ENCODE peak calls at places on chromosome 5, in four cellular contexts. One of them, this sample, is unnamed.

GRCh38 chr5:158802941-158803341 is 296.8 kb downstream of the EBF1 start:
- DNase-seq in lower lobe of right lung: no peak
- DNase-seq in PC-9: no peak
- DNase-seq in neural crest cell: no peak
- DNase-seq in this sample: no peak

GRCh38 chr5:32642276-32643002 is 57.1 kb downstream of the SUB1 start:
- DNase-seq in PC-9: peak
- DNase-seq in neural crest cell: no peak
- DNase-seq in lower lobe of right lung: no peak
- DNase-seq in this sample: no peak

GRCh38 chr5:89342106-89342876 is 459.3 kb upstream of the MEF2C start:
- DNase-seq in neural crest cell: no peak
- DNase-seq in lower lobe of right lung: no peak
- DNase-seq in PC-9: no peak
- DNase-seq in this sample: no peak

GRCh38 chr5:35838370-35839042 is 18.2 kb upstream of the IL7R start:
- DNase-seq in lower lobe of right lung: no peak
- DNase-seq in neural crest cell: no peak
- DNase-seq in PC-9: no peak
- DNase-seq in this sample: no peak

GRCh38 chr5:83740741-83741140 is 20.1 kb upstream of the HAPLN1 start:
- DNase-seq in lower lobe of right lung: no peak
- DNase-seq in PC-9: no peak
- DNase-seq in neural crest cell: no peak
- DNase-seq in this sample: no peak

GRCh38 chr5:38872826-38873225 is 27.0 kb downstream of the OSMR start:
- DNase-seq in neural crest cell: no peak
- DNase-seq in lower lobe of right lung: no peak
- DNase-seq in PC-9: no peak
- DNase-seq in this sample: no peak

GRCh38 chr5:103808464-103809106 is 246.0 kb upstream of the NUDT12 start:
- DNase-seq in PC-9: no peak
- DNase-seq in lower lobe of right lung: no peak
- DNase-seq in neural crest cell: peak
- DNase-seq in this sample: no peak

GRCh38 chr5:158819840-158820620 is 279.7 kb downstream of the EBF1 start:
- DNase-seq in lower lobe of right lung: no peak
- DNase-seq in PC-9: no peak
- DNase-seq in neural crest cell: no peak
- DNase-seq in this sample: no peak

GRCh38 chr5:115192098-115192497 is 22.4 kb upstream of the TRIM36 start:
- DNase-seq in neural crest cell: no peak
- DNase-seq in lower lobe of right lung: no peak
- DNase-seq in PC-9: no peak
- DNase-seq in this sample: no peak

GRCh38 chr5:119420173-119420572 is 32.1 kb upstream of the HSD17B4 start:
- DNase-seq in PC-9: peak
- DNase-seq in neural crest cell: no peak
- DNase-seq in lower lobe of right lung: no peak
- DNase-seq in this sample: no peak

GRCh38 chr5:9605041-9605440 is 25.1 kb downstream of the TAS2R1 start:
- DNase-seq in PC-9: no peak
- DNase-seq in lower lobe of right lung: no peak
- DNase-seq in neural crest cell: no peak
- DNase-seq in this sample: no peak

GRCh38 chr5:123518111-123518510 is 6.1 kb downstream of the CSNK1G3 start:
- DNase-seq in lower lobe of right lung: no peak
- DNase-seq in neural crest cell: no peak
- DNase-seq in PC-9: no peak
- DNase-seq in this sample: no peak

GRCh38 chr5:2125163-2125900 is 242.6 kb upstream of the IRX4 start:
- DNase-seq in neural crest cell: no peak
- DNase-seq in PC-9: no peak
- DNase-seq in lower lobe of right lung: no peak
- DNase-seq in this sample: no peak

GRCh38 chr5:132487095-132487428 is 3.5 kb downstream of the IRF1 start:
- DNase-seq in lower lobe of right lung: no peak
- DNase-seq in neural crest cell: no peak
- DNase-seq in PC-9: no peak
- DNase-seq in this sample: no peak

GRCh38 chr5:110884005-110884404 is 145.2 kb downstream of the SLC25A46 start:
- DNase-seq in PC-9: no peak
- DNase-seq in neural crest cell: no peak
- DNase-seq in lower lobe of right lung: no peak
- DNase-seq in this sample: no peak

GRCh38 chr5:66174338-66174737 is 30.2 kb downstream of the SREK1 start:
- DNase-seq in PC-9: no peak
- DNase-seq in lower lobe of right lung: no peak
- DNase-seq in neural crest cell: no peak
- DNase-seq in this sample: no peak

GRCh38 chr5:78360674-78361225 is 333 bp downstream of the SCAMP1 start:
- DNase-seq in lower lobe of right lung: peak
- DNase-seq in neural crest cell: peak
- DNase-seq in PC-9: no peak
- DNase-seq in this sample: peak

GRCh38 chr5:14366763-14367162 is 214.8 kb upstream of the OTULINL start:
- DNase-seq in PC-9: no peak
- DNase-seq in neural crest cell: no peak
- DNase-seq in lower lobe of right lung: no peak
- DNase-seq in this sample: no peak

GRCh38 chr5:14365831-14366435 is 215.7 kb upstream of the OTULINL start:
- DNase-seq in PC-9: no peak
- DNase-seq in lower lobe of right lung: no peak
- DNase-seq in neural crest cell: no peak
- DNase-seq in this sample: no peak

GRCh38 chr5:14364576-14365472 is 216.8 kb upstream of the OTULINL start:
- DNase-seq in PC-9: no peak
- DNase-seq in neural crest cell: no peak
- DNase-seq in lower lobe of right lung: no peak
- DNase-seq in this sample: no peak

GRCh38 chr5:14362511-14362910 is 219.1 kb upstream of the OTULINL start:
- DNase-seq in lower lobe of right lung: no peak
- DNase-seq in PC-9: no peak
- DNase-seq in neural crest cell: no peak
- DNase-seq in this sample: no peak

DNA sequence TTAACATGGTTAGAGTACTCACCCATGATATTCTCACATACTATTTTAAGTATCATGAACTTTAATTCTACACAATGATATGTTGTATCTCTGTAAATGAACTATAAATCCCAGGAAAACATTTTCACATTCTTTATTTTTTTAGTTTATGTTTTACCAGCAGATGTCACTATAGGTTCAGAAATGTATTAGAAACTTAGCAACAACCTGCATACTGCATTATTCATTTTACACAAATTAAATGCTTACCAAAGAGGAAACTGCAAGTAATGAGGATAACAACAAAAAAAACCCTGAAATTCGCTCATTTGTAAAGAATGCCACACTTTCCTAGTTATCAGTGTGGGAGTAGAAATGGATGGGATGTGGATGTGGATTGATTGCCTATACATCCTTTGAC is 217.5 kb upstream of the OTULINL start:
- DNase-seq in lower lobe of right lung: no peak
- DNase-seq in neural crest cell: no peak
- DNase-seq in PC-9: no peak
- DNase-seq in this sample: no peak
- TF ChIP-seq CTCF in lower lobe of right lung: no peak
- TF ChIP-seq CTCF in neural crest cell: no peak
- TF ChIP-seq CTCF in PC-9: no peak
- TF ChIP-seq CTCF in this sample: peak

DNA sequence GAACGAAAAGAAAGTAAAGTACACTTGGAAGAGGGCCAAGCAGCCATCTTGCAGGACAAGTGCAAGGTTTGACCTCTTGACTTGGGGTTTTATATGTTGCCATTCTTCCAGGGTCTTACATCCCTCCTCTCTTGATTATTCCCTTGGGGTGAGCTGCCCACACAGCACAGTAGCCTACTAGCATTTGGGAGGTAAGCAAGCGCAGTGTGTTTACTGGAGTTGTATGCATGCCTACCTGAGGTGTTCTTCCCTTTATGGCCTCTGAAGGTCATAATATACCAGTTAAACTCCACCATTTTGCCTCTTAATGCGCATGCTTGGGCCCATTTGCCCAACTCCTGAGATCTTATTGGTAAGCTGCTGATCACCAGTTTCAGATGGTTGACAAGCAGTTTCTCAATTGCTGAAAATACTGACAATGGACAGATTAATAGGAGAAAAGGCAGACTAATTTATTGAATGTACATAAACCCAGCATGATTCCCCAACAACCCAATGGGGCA is 173.8 kb upstream of the SLC30A5 start:
- DNase-seq in lower lobe of right lung: no peak
- DNase-seq in PC-9: no peak
- DNase-seq in neural crest cell: no peak
- DNase-seq in this sample: no peak
- TF ChIP-seq CTCF in lower lobe of right lung: no peak
- TF ChIP-seq CTCF in PC-9: no peak
- TF ChIP-seq CTCF in neural crest cell: no peak
- TF ChIP-seq CTCF in this sample: no peak

GRCh38 chr5:14838396-14839319 is 32.9 kb downstream of the ANKH start:
- DNase-seq in neural crest cell: no peak
- DNase-seq in PC-9: no peak
- DNase-seq in lower lobe of right lung: no peak
- DNase-seq in this sample: peak
- TF ChIP-seq CTCF in neural crest cell: no peak
- TF ChIP-seq CTCF in PC-9: no peak
- TF ChIP-seq CTCF in lower lobe of right lung: no peak
- TF ChIP-seq CTCF in this sample: no peak

GRCh38 chr5:137580030-137580429 is 80.9 kb upstream of the SPOCK1 start:
- DNase-seq in lower lobe of right lung: no peak
- DNase-seq in neural crest cell: no peak
- DNase-seq in PC-9: no peak
- DNase-seq in this sample: peak
- TF ChIP-seq CTCF in lower lobe of right lung: no peak
- TF ChIP-seq CTCF in neural crest cell: peak
- TF ChIP-seq CTCF in PC-9: peak
- TF ChIP-seq CTCF in this sample: peak

DNA sequence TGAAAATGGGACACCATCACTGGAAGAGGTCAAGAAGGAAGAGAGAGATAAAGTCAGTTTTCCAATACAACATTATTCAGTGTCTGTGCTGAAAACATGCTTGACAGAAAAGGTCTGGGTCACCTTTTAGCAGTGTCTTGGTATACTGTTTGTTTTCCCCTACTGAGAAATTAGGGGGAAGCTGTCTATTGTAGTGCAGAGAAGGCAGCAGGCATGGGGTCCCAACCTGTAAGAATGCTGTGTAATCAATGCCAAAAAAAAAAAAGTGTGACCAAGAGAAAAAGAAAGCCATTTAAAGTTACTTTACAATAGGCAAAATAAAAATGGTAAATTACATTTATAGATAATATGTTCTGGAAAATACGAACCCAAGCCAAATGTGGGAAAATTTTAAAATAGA is 139.3 kb downstream of the RAB3C start:
- DNase-seq in PC-9: no peak
- DNase-seq in neural crest cell: no peak
- DNase-seq in lower lobe of right lung: no peak
- DNase-seq in this sample: no peak
- TF ChIP-seq CTCF in PC-9: no peak
- TF ChIP-seq CTCF in neural crest cell: no peak
- TF ChIP-seq CTCF in lower lobe of right lung: no peak
- TF ChIP-seq CTCF in this sample: no peak

DNA sequence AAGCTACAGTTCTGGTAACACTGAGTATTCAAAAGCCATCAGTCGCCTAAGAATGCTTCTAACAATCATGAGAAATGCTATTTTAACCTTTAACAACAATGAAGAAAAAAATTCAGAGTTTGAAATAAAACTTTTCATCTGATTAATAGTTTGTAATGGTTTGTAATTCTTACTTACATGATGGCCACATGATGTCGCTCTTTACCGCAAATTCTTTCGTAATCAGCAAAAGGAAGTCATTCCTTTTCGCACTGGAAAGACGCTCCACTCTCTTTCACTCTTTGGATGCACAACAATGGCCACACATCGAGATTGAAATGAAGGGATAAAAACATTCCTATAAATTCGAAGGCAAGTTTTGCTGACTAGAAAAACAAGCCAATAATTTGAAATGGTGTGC is at the start of gene PCDHA7:
- DNase-seq in PC-9: no peak
- DNase-seq in neural crest cell: no peak
- DNase-seq in lower lobe of right lung: no peak
- DNase-seq in this sample: no peak
- TF ChIP-seq CTCF in PC-9: peak
- TF ChIP-seq CTCF in neural crest cell: no peak
- TF ChIP-seq CTCF in lower lobe of right lung: no peak
- TF ChIP-seq CTCF in this sample: no peak

DNA sequence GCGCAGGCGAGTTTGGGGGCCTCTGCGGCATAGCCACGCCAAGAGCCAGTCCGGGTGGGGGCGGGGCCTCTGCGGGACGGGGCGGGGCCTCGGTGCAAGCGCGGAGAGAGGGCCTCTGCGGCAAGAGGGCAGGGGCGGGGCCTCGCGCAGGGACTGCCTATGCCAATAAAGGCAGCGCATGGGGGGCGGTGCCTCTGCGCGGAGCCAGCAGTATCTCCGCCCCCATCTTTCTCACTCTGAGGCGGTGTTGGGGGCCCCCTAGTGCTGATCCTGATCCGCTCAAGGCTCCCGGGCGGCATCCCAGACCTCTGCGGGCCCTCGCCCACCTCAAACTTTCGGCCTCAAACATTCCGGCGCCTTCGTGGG is 9.2 kb upstream of the GPRIN1 start:
- DNase-seq in PC-9: no peak
- DNase-seq in neural crest cell: peak
- DNase-seq in lower lobe of right lung: peak
- DNase-seq in this sample: no peak
- TF ChIP-seq CTCF in PC-9: no peak
- TF ChIP-seq CTCF in neural crest cell: peak
- TF ChIP-seq CTCF in lower lobe of right lung: no peak
- TF ChIP-seq CTCF in this sample: peak

DNA sequence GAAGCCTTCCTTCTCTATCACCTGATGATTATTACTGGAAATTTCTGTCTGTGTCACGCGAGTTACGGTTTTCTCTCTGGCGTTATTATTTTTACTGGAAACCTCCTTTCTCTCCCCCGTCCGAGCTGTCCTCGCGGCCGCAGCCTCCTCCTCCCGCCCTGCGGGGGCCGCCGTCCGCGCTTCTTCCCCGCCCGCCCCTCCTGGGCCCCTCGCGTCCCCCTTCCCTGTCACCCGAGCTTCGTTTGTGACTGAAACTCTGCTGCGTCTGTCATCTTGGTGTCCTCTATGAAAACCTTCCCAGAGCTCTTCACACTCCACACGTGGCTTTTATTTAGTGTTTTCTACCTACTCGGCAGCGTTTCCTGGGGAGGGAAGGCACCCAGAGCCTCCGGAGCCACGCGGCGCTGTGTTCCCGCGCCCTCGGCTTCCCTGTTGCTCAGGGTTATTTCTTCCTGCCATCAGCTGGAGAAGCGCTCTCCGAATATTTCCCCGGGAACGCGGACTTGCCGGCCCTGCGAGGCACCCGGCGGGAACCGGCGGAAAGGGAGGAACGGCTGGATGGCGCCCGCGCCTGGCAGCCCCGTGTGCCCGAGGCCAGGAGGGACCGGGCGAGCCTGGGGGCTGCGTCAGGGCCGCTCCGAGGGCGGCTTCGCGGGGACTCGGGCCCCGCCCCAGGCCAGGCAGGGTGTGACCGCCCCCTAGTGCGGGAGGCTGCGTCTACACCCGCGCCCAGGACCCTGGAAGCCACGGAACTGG is 33.9 kb downstream of the TRIP13 start:
- DNase-seq in PC-9: no peak
- DNase-seq in lower lobe of right lung: no peak
- DNase-seq in neural crest cell: peak
- DNase-seq in this sample: peak
- TF ChIP-seq CTCF in PC-9: no peak
- TF ChIP-seq CTCF in lower lobe of right lung: peak
- TF ChIP-seq CTCF in neural crest cell: peak
- TF ChIP-seq CTCF in this sample: no peak